ENCODE peak calls at places on chromosomes 4 and X, in ten cellular contexts. One of them, this sample, is unnamed.

GRCh38 chr4:166972071-166972470 is 262.2 kb downstream of the SPOCK3 start:
- DNase-seq in stimulated activated CD4-positive, alpha-beta T cell treated with anti-CD3 and anti-CD28 coated beads, Interleukin-12 subunit alpha, Interleukin-12 subunit beta, amount 100 ng/mL, for 4 hours: no peak
- DNase-seq in fibroblast of the aortic adventitia: peak
- DNase-seq in iPS-NIHi11: no peak
- DNase-seq in left lung: no peak
- DNase-seq in upper lobe of right lung: no peak
- DNase-seq in NCI-H1436 treated with DMSO at 0.1 percent for 48 hours: no peak
- DNase-seq in naive B cell: no peak
- DNase-seq in Kasumi-1: no peak
- DNase-seq in colonic mucosa: no peak
- DNase-seq in this sample: no peak

GRCh38 chr4:120843840-120844527 is 78.5 kb downstream of the PRDM5 start:
- DNase-seq in upper lobe of right lung: peak
- DNase-seq in NCI-H1436 treated with DMSO at 0.1 percent for 48 hours: no peak
- DNase-seq in colonic mucosa: peak
- DNase-seq in stimulated activated CD4-positive, alpha-beta T cell treated with anti-CD3 and anti-CD28 coated beads, Interleukin-12 subunit alpha, Interleukin-12 subunit beta, amount 100 ng/mL, for 4 hours: no peak
- DNase-seq in left lung: peak
- DNase-seq in Kasumi-1: peak
- DNase-seq in fibroblast of the aortic adventitia: no peak
- DNase-seq in naive B cell: no peak
- DNase-seq in iPS-NIHi11: peak
- DNase-seq in this sample: no peak

GRCh38 chr4:169143335-169143734 is 127.4 kb downstream of the SH3RF1 start:
- DNase-seq in naive B cell: no peak
- DNase-seq in left lung: no peak
- DNase-seq in NCI-H1436 treated with DMSO at 0.1 percent for 48 hours: no peak
- DNase-seq in upper lobe of right lung: no peak
- DNase-seq in colonic mucosa: no peak
- DNase-seq in Kasumi-1: no peak
- DNase-seq in stimulated activated CD4-positive, alpha-beta T cell treated with anti-CD3 and anti-CD28 coated beads, Interleukin-12 subunit alpha, Interleukin-12 subunit beta, amount 100 ng/mL, for 4 hours: no peak
- DNase-seq in iPS-NIHi11: no peak
- DNase-seq in fibroblast of the aortic adventitia: no peak
- DNase-seq in this sample: no peak

GRCh38 chrX:107648332-107648731 is 20.0 kb downstream of the PRPS1 start:
- DNase-seq in NCI-H1436 treated with DMSO at 0.1 percent for 48 hours: no peak
- DNase-seq in upper lobe of right lung: no peak
- DNase-seq in fibroblast of the aortic adventitia: no peak
- DNase-seq in iPS-NIHi11: no peak
- DNase-seq in colonic mucosa: no peak
- DNase-seq in stimulated activated CD4-positive, alpha-beta T cell treated with anti-CD3 and anti-CD28 coated beads, Interleukin-12 subunit alpha, Interleukin-12 subunit beta, amount 100 ng/mL, for 4 hours: no peak
- DNase-seq in left lung: no peak
- DNase-seq in Kasumi-1: no peak
- DNase-seq in naive B cell: no peak
- DNase-seq in this sample: no peak

GRCh38 chr4:41098093-41098492 is 116.2 kb downstream of the APBB2 start:
- DNase-seq in upper lobe of right lung: no peak
- DNase-seq in left lung: no peak
- DNase-seq in stimulated activated CD4-positive, alpha-beta T cell treated with anti-CD3 and anti-CD28 coated beads, Interleukin-12 subunit alpha, Interleukin-12 subunit beta, amount 100 ng/mL, for 4 hours: no peak
- DNase-seq in Kasumi-1: no peak
- DNase-seq in naive B cell: no peak
- DNase-seq in NCI-H1436 treated with DMSO at 0.1 percent for 48 hours: no peak
- DNase-seq in iPS-NIHi11: no peak
- DNase-seq in fibroblast of the aortic adventitia: no peak
- DNase-seq in colonic mucosa: no peak
- DNase-seq in this sample: no peak

GRCh38 chrX:9682456-9682855 is 83.2 kb downstream of the GPR143 start:
- DNase-seq in fibroblast of the aortic adventitia: peak
- DNase-seq in iPS-NIHi11: peak
- DNase-seq in colonic mucosa: peak
- DNase-seq in naive B cell: no peak
- DNase-seq in Kasumi-1: no peak
- DNase-seq in NCI-H1436 treated with DMSO at 0.1 percent for 48 hours: no peak
- DNase-seq in left lung: no peak
- DNase-seq in stimulated activated CD4-positive, alpha-beta T cell treated with anti-CD3 and anti-CD28 coated beads, Interleukin-12 subunit alpha, Interleukin-12 subunit beta, amount 100 ng/mL, for 4 hours: no peak
- DNase-seq in upper lobe of right lung: no peak
- DNase-seq in this sample: no peak

GRCh38 chrX:129786210-129786651 is 6.5 kb downstream of the SASH3 start:
- DNase-seq in left lung: no peak
- DNase-seq in stimulated activated CD4-positive, alpha-beta T cell treated with anti-CD3 and anti-CD28 coated beads, Interleukin-12 subunit alpha, Interleukin-12 subunit beta, amount 100 ng/mL, for 4 hours: no peak
- DNase-seq in colonic mucosa: no peak
- DNase-seq in NCI-H1436 treated with DMSO at 0.1 percent for 48 hours: no peak
- DNase-seq in upper lobe of right lung: no peak
- DNase-seq in Kasumi-1: peak
- DNase-seq in naive B cell: peak
- DNase-seq in fibroblast of the aortic adventitia: no peak
- DNase-seq in iPS-NIHi11: no peak
- DNase-seq in this sample: no peak

GRCh38 chr4:22091906-22092305 is 143.3 kb upstream of the KCNIP4 start:
- DNase-seq in upper lobe of right lung: no peak
- DNase-seq in left lung: no peak
- DNase-seq in fibroblast of the aortic adventitia: no peak
- DNase-seq in Kasumi-1: no peak
- DNase-seq in iPS-NIHi11: no peak
- DNase-seq in stimulated activated CD4-positive, alpha-beta T cell treated with anti-CD3 and anti-CD28 coated beads, Interleukin-12 subunit alpha, Interleukin-12 subunit beta, amount 100 ng/mL, for 4 hours: no peak
- DNase-seq in NCI-H1436 treated with DMSO at 0.1 percent for 48 hours: no peak
- DNase-seq in colonic mucosa: no peak
- DNase-seq in naive B cell: no peak
- DNase-seq in this sample: no peak

GRCh38 chr4:81690871-81691270 is 219.2 kb upstream of the RASGEF1B start:
- DNase-seq in stimulated activated CD4-positive, alpha-beta T cell treated with anti-CD3 and anti-CD28 coated beads, Interleukin-12 subunit alpha, Interleukin-12 subunit beta, amount 100 ng/mL, for 4 hours: no peak
- DNase-seq in NCI-H1436 treated with DMSO at 0.1 percent for 48 hours: no peak
- DNase-seq in fibroblast of the aortic adventitia: no peak
- DNase-seq in iPS-NIHi11: no peak
- DNase-seq in Kasumi-1: no peak
- DNase-seq in colonic mucosa: no peak
- DNase-seq in upper lobe of right lung: no peak
- DNase-seq in naive B cell: no peak
- DNase-seq in left lung: no peak
- DNase-seq in this sample: no peak

GRCh38 chrX:43505759-43506158 is 150.3 kb upstream of the MAOA start:
- DNase-seq in left lung: no peak
- DNase-seq in upper lobe of right lung: no peak
- DNase-seq in fibroblast of the aortic adventitia: no peak
- DNase-seq in NCI-H1436 treated with DMSO at 0.1 percent for 48 hours: no peak
- DNase-seq in naive B cell: no peak
- DNase-seq in iPS-NIHi11: no peak
- DNase-seq in stimulated activated CD4-positive, alpha-beta T cell treated with anti-CD3 and anti-CD28 coated beads, Interleukin-12 subunit alpha, Interleukin-12 subunit beta, amount 100 ng/mL, for 4 hours: no peak
- DNase-seq in Kasumi-1: no peak
- DNase-seq in colonic mucosa: no peak
- DNase-seq in this sample: no peak

GRCh38 chr4:57051100-57051499 is 59.1 kb downstream of the IGFBP7 start:
- DNase-seq in NCI-H1436 treated with DMSO at 0.1 percent for 48 hours: no peak
- DNase-seq in fibroblast of the aortic adventitia: no peak
- DNase-seq in naive B cell: no peak
- DNase-seq in left lung: no peak
- DNase-seq in upper lobe of right lung: no peak
- DNase-seq in stimulated activated CD4-positive, alpha-beta T cell treated with anti-CD3 and anti-CD28 coated beads, Interleukin-12 subunit alpha, Interleukin-12 subunit beta, amount 100 ng/mL, for 4 hours: no peak
- DNase-seq in Kasumi-1: peak
- DNase-seq in iPS-NIHi11: no peak
- DNase-seq in colonic mucosa: no peak
- DNase-seq in this sample: no peak

GRCh38 chr4:26484032-26484515 is 6.2 kb downstream of the CCKAR start:
- DNase-seq in Kasumi-1: no peak
- DNase-seq in colonic mucosa: no peak
- DNase-seq in fibroblast of the aortic adventitia: peak
- DNase-seq in left lung: no peak
- DNase-seq in iPS-NIHi11: no peak
- DNase-seq in NCI-H1436 treated with DMSO at 0.1 percent for 48 hours: no peak
- DNase-seq in stimulated activated CD4-positive, alpha-beta T cell treated with anti-CD3 and anti-CD28 coated beads, Interleukin-12 subunit alpha, Interleukin-12 subunit beta, amount 100 ng/mL, for 4 hours: no peak
- DNase-seq in upper lobe of right lung: no peak
- DNase-seq in naive B cell: no peak
- DNase-seq in this sample: no peak

GRCh38 chr4:165873298-165874071 is 448 bp downstream of the TLL1 start:
- DNase-seq in iPS-NIHi11: peak
- DNase-seq in Kasumi-1: peak
- DNase-seq in colonic mucosa: peak
- DNase-seq in fibroblast of the aortic adventitia: peak
- DNase-seq in upper lobe of right lung: peak
- DNase-seq in left lung: peak
- DNase-seq in naive B cell: no peak
- DNase-seq in stimulated activated CD4-positive, alpha-beta T cell treated with anti-CD3 and anti-CD28 coated beads, Interleukin-12 subunit alpha, Interleukin-12 subunit beta, amount 100 ng/mL, for 4 hours: no peak
- DNase-seq in NCI-H1436 treated with DMSO at 0.1 percent for 48 hours: no peak
- DNase-seq in this sample: no peak

GRCh38 chr4:55906999-55907398 is 41.7 kb upstream of the CEP135 start:
- DNase-seq in NCI-H1436 treated with DMSO at 0.1 percent for 48 hours: no peak
- DNase-seq in iPS-NIHi11: no peak
- DNase-seq in naive B cell: no peak
- DNase-seq in stimulated activated CD4-positive, alpha-beta T cell treated with anti-CD3 and anti-CD28 coated beads, Interleukin-12 subunit alpha, Interleukin-12 subunit beta, amount 100 ng/mL, for 4 hours: no peak
- DNase-seq in colonic mucosa: no peak
- DNase-seq in upper lobe of right lung: no peak
- DNase-seq in fibroblast of the aortic adventitia: peak
- DNase-seq in Kasumi-1: no peak
- DNase-seq in left lung: no peak
- DNase-seq in this sample: no peak

GRCh38 chr4:54384563-54384962 is 155.5 kb downstream of the PDGFRA start:
- DNase-seq in colonic mucosa: peak
- DNase-seq in naive B cell: no peak
- DNase-seq in fibroblast of the aortic adventitia: peak
- DNase-seq in Kasumi-1: peak
- DNase-seq in stimulated activated CD4-positive, alpha-beta T cell treated with anti-CD3 and anti-CD28 coated beads, Interleukin-12 subunit alpha, Interleukin-12 subunit beta, amount 100 ng/mL, for 4 hours: no peak
- DNase-seq in NCI-H1436 treated with DMSO at 0.1 percent for 48 hours: peak
- DNase-seq in iPS-NIHi11: peak
- DNase-seq in upper lobe of right lung: no peak
- DNase-seq in left lung: no peak
- DNase-seq in this sample: no peak

GRCh38 chr4:87985097-87985886 is 9.8 kb downstream of the SPP1 start:
- DNase-seq in stimulated activated CD4-positive, alpha-beta T cell treated with anti-CD3 and anti-CD28 coated beads, Interleukin-12 subunit alpha, Interleukin-12 subunit beta, amount 100 ng/mL, for 4 hours: peak
- DNase-seq in Kasumi-1: peak
- DNase-seq in NCI-H1436 treated with DMSO at 0.1 percent for 48 hours: no peak
- DNase-seq in naive B cell: no peak
- DNase-seq in upper lobe of right lung: peak
- DNase-seq in fibroblast of the aortic adventitia: peak
- DNase-seq in colonic mucosa: peak
- DNase-seq in iPS-NIHi11: peak
- DNase-seq in left lung: peak
- DNase-seq in this sample: no peak

GRCh38 chr4:151152033-151152432 is 52.6 kb downstream of the RPS3A start:
- DNase-seq in iPS-NIHi11: no peak
- DNase-seq in upper lobe of right lung: no peak
- DNase-seq in left lung: no peak
- DNase-seq in naive B cell: no peak
- DNase-seq in fibroblast of the aortic adventitia: peak
- DNase-seq in colonic mucosa: no peak
- DNase-seq in Kasumi-1: peak
- DNase-seq in stimulated activated CD4-positive, alpha-beta T cell treated with anti-CD3 and anti-CD28 coated beads, Interleukin-12 subunit alpha, Interleukin-12 subunit beta, amount 100 ng/mL, for 4 hours: no peak
- DNase-seq in NCI-H1436 treated with DMSO at 0.1 percent for 48 hours: no peak
- DNase-seq in this sample: no peak

GRCh38 chr4:157185363-157185762 is 35.2 kb upstream of the GRIA2 start:
- DNase-seq in upper lobe of right lung: no peak
- DNase-seq in left lung: no peak
- DNase-seq in iPS-NIHi11: no peak
- DNase-seq in stimulated activated CD4-positive, alpha-beta T cell treated with anti-CD3 and anti-CD28 coated beads, Interleukin-12 subunit alpha, Interleukin-12 subunit beta, amount 100 ng/mL, for 4 hours: no peak
- DNase-seq in colonic mucosa: no peak
- DNase-seq in NCI-H1436 treated with DMSO at 0.1 percent for 48 hours: no peak
- DNase-seq in Kasumi-1: no peak
- DNase-seq in fibroblast of the aortic adventitia: no peak
- DNase-seq in naive B cell: no peak
- DNase-seq in this sample: no peak

GRCh38 chr4:106529348-106530033 is 160.9 kb upstream of the GIMD1 start:
- DNase-seq in colonic mucosa: no peak
- DNase-seq in fibroblast of the aortic adventitia: peak
- DNase-seq in stimulated activated CD4-positive, alpha-beta T cell treated with anti-CD3 and anti-CD28 coated beads, Interleukin-12 subunit alpha, Interleukin-12 subunit beta, amount 100 ng/mL, for 4 hours: no peak
- DNase-seq in upper lobe of right lung: no peak
- DNase-seq in Kasumi-1: no peak
- DNase-seq in left lung: no peak
- DNase-seq in iPS-NIHi11: no peak
- DNase-seq in naive B cell: no peak
- DNase-seq in NCI-H1436 treated with DMSO at 0.1 percent for 48 hours: no peak
- DNase-seq in this sample: no peak

GRCh38 chr4:177489847-177490246 is 47.6 kb upstream of the AGA start:
- DNase-seq in Kasumi-1: no peak
- DNase-seq in left lung: no peak
- DNase-seq in upper lobe of right lung: no peak
- DNase-seq in naive B cell: no peak
- DNase-seq in stimulated activated CD4-positive, alpha-beta T cell treated with anti-CD3 and anti-CD28 coated beads, Interleukin-12 subunit alpha, Interleukin-12 subunit beta, amount 100 ng/mL, for 4 hours: no peak
- DNase-seq in iPS-NIHi11: no peak
- DNase-seq in fibroblast of the aortic adventitia: peak
- DNase-seq in colonic mucosa: no peak
- DNase-seq in NCI-H1436 treated with DMSO at 0.1 percent for 48 hours: no peak
- DNase-seq in this sample: no peak